ENCODE peak calls at places on chromosomes 13 and 19, in five cellular contexts. O, H, B, Q and F are unnamed samples.
A peak's percentile ranks its signal among the peaks of the same experiment; 100 is the strongest.

GRCh38 chr13:61728468-61728867 is 312.8 kb upstream of the PCDH20 start:
- DNase-seq in O (no peak), H (peak; percentile 10), B (no peak), Q (no peak), F (no peak)

GRCh38 chr13:37134411-37135041 is 29.1 kb upstream of the CSNK1A1L start:
- DNase-seq in O (no peak), H (no peak), B (no peak), Q (no peak), F (no peak)

GRCh38 chr19:46371371-46371901 is 24.5 kb downstream of the PPP5C start:
- DNase-seq in O (no peak), H (no peak), B (no peak), Q (no peak), F (no peak)

GRCh38 chr13:44816701-44817684 is 172.3 kb downstream of the NUFIP1 start:
- DNase-seq in O (no peak), H (no peak), B (no peak), Q (no peak), F (no peak)

GRCh38 chr19:11203194-11204075 is 6.1 kb upstream of the KANK2 start:
- DNase-seq in O (peak; percentile 80), H (peak; percentile 87), B (peak; percentile 11), Q (peak; percentile 75), F (peak; percentile 84)

GRCh38 chr13:28624707-28625432 is 34.1 kb upstream of the POMP start:
- DNase-seq in O (no peak), H (no peak), B (no peak), Q (no peak), F (no peak)

GRCh38 chr13:60482012-60482411 is 85.0 kb downstream of the TDRD3 start:
- DNase-seq in O (no peak), H (no peak), B (no peak), Q (no peak), F (no peak)

GRCh38 chr19:17302391-17303166 is 646 bp downstream of the ABHD8 start:
- DNase-seq in O (peak; percentile 71), H (no peak), B (no peak), Q (peak; percentile 66), F (no peak)

GRCh38 chr19:55319786-55320185 is 5.4 kb downstream of the TMEM150B start:
- DNase-seq in O (peak; percentile 73), H (peak; percentile 44), B (no peak), Q (no peak), F (no peak)

GRCh38 chr19:58409010-58409790 is 751 bp downstream of the ZNF584 start:
- DNase-seq in O (no peak), H (no peak), B (no peak), Q (no peak), F (no peak)

GRCh38 chr19:30174791-30175190 is 197.4 kb upstream of the ZNF536 start:
- DNase-seq in O (no peak), H (no peak), B (no peak), Q (no peak), F (no peak)

GRCh38 chr19:13727798-13728197 is 36.5 kb upstream of the MRI1 start:
- DNase-seq in O (no peak), H (peak; percentile 60), B (no peak), Q (no peak), F (no peak)

GRCh38 chr13:107284168-107284567 is 716.2 kb upstream of the ARGLU1 start:
- DNase-seq in O (no peak), H (no peak), B (no peak), Q (no peak), F (no peak)

GRCh38 chr13:37636701-37637100 is 38.1 kb upstream of the POSTN start:
- DNase-seq in O (no peak), H (no peak), B (no peak), Q (no peak), F (no peak)

GRCh38 chr19:35059006-35059798 is 17.7 kb downstream of the HPN start:
- DNase-seq in O (no peak), H (no peak), B (no peak), Q (peak; percentile 44), F (no peak)

GRCh38 chr19:44212865-44213346 is 574 bp downstream of the ZNF227 start:
- DNase-seq in O (no peak), H (peak; percentile 6), B (no peak), Q (no peak), F (no peak)

GRCh38 chr13:99983401-99984133 is 2.0 kb downstream of the ZIC2 start:
- DNase-seq in O (no peak), H (no peak), B (no peak), Q (no peak), F (no peak)

GRCh38 chr13:36275190-36276002 is 22.2 kb downstream of the CCDC169 start:
- DNase-seq in O (no peak), H (peak; percentile 48), B (no peak), Q (no peak), F (no peak)

GRCh38 chr13:49443327-49443688 is 556 bp downstream of the CAB39L start:
- DNase-seq in O (no peak), H (no peak), B (no peak), Q (no peak), F (peak; percentile 33)

GRCh38 chr13:29454931-29455481 is 140.5 kb downstream of the SLC7A1 start:
- DNase-seq in O (no peak), H (no peak), B (no peak), Q (no peak), F (peak; percentile 47)

GRCh38 chr19:12639901-12640613 is 26.5 kb downstream of the MAN2B1 start:
- DNase-seq in O (peak; percentile 91), H (peak; percentile 84), B (peak; percentile 79), Q (peak; percentile 90), F (peak; percentile 91)

GRCh38 chr19:4457654-4458406 is at the start of gene UBXN6:
- DNase-seq in O (peak; percentile 99), H (peak; percentile 98), B (peak; percentile 99), Q (peak; percentile 100), F (peak; percentile 99)

GRCh38 chr13:33213024-33213795 is 72.3 kb downstream of the STARD13 start:
- DNase-seq in O (no peak), H (no peak), B (no peak), Q (no peak), F (no peak)

GRCh38 chr13:34458756-34459462 is 483.2 kb upstream of the NBEA start:
- DNase-seq in O (no peak), H (peak; percentile 32), B (no peak), Q (no peak), F (no peak)

GRCh38 chr19:34436716-34437115 is 8.5 kb downstream of the UBA2 start:
- DNase-seq in O (no peak), H (no peak), B (no peak), Q (no peak), F (no peak)

GRCh38 chr13:79966502-79966901 is 374.4 kb downstream of the SPRY2 start:
- DNase-seq in O (no peak), H (no peak), B (no peak), Q (no peak), F (no peak)

GRCh38 chr19:48249502-48250014 is 6.2 kb downstream of the CARD8 start:
- DNase-seq in O (peak; percentile 59), H (peak; percentile 77), B (peak; percentile 63), Q (peak; percentile 75), F (peak; percentile 39)

GRCh38 chr13:20550799-20551198 is 16.2 kb upstream of the IFT88 start:
- DNase-seq in O (no peak), H (no peak), B (no peak), Q (no peak), F (no peak)

GRCh38 chr13:33957497-33957905 is 139.6 kb downstream of the RFC3 start:
- DNase-seq in O (no peak), H (no peak), B (no peak), Q (no peak), F (no peak)

DNA sequence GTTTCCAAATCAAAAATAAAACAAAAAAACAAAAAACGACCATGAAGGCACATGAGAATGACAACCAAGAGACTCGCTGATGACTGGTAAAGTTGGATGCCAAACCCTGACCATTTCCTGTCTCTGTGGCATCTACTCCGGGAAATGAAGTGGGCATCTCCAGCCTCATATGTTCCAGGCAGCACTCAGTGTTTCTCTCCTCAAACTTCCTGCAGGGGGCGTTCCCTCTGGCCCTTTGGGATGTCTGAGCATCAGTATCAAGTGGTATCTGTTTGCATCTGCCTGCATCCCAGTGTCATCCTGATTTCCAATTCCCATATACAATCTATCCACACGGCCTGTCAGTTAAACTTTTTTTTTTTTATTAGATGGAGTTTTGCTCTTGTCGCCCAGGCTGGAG is 9.8 kb upstream of the SIGLEC12 start:
- DNase-seq in O (no peak), H (no peak), B (no peak), Q (no peak), F (no peak)
- TF ChIP-seq CTCF in O (no peak), H (peak; percentile 19), B (no peak), Q (no peak), F (peak; percentile 31)

DNA sequence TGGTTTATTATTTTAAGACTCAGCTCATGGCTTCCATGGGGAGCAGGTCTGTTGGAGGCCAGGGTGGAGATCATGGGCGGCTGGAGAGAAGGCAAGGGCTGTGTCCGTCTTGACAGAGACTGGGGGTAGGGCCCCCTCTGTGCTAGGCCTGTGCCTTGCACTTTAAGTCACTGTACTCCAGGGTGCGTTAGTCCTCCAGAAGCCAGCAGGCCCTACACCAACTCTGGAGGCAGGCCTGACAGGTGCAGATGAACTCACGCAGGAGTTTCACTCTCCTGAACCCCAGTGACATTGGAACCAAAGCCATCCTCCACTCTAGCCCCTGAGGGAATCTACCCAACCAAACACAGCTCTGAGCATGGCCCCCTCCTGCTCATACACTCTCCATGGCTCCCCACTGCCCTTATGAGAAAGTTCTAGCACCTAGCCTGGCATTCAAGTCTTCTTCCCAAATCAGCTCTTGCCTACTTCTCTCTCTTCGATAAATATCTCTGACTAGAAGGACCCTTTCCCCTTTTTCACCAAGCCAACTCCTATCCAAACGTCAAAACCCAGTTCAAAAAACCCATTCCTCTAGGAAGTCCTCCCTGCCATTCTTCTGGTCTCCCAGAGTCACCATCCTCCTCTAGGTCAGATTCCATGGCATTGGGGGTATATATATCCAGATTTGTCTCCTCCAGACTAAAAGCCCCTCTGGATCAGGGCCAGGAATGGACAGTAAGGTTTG is 15.1 kb downstream of the MEF2B start:
- DNase-seq in O (no peak), H (no peak), B (no peak), Q (no peak), F (no peak)
- TF ChIP-seq CTCF in O (no peak), H (no peak), B (no peak), Q (no peak), F (peak; percentile 51)

DNA sequence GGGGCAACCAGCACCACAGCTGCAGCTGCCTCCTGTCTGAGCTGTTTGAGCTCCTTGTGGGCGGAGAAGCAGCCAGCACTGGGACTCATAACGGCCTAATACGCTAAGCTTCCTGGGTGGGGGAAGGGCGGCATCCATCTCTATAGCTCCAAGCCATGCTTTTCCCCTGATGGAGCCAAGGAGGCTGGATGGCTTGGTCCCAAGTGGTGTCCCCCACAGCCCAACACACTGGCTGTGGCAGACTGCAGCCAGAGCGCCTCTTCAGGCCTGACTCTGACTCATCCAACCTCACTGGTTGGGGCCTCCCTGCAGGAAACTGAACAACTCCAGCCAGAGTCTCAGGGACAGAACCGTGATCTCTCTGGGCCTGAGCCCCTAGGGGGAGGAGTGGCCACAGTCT is 537.3 kb downstream of the SUCLA2 start:
- DNase-seq in O (no peak), H (no peak), B (no peak), Q (no peak), F (no peak)
- TF ChIP-seq CTCF in O (no peak), H (no peak), B (no peak), Q (no peak), F (no peak)

GRCh38 chr13:93180376-93180966 is 46.1 kb upstream of the GPC6 start:
- DNase-seq in O (no peak), H (no peak), B (no peak), Q (no peak), F (no peak)

GRCh38 chr13:93182406-93182805 is 44.2 kb upstream of the GPC6 start:
- DNase-seq in O (no peak), H (no peak), B (no peak), Q (no peak), F (no peak)

GRCh38 chr13:93183302-93183701 is 43.3 kb upstream of the GPC6 start:
- DNase-seq in O (no peak), H (no peak), B (no peak), Q (no peak), F (no peak)
- TF ChIP-seq CTCF in O (no peak), H (no peak), B (no peak), Q (no peak), F (no peak)

GRCh38 chr19:49590071-49590970 is 661 bp upstream of the PRR12 start:
- DNase-seq in O (peak; percentile 93), H (peak; percentile 94), B (peak; percentile 90), Q (peak; percentile 99), F (peak; percentile 94)
- TF ChIP-seq CTCF in O (no peak), H (peak; percentile 25), B (no peak), Q (peak; percentile 21), F (no peak)